ENCODE peak calls at places on chromosomes 6 and 20, in eight cellular contexts. V is sigmoid colon, B is osteoblast, G is dorsolateral prefrontal cortex, L is lung, M is neuronal stem cell, C is astrocyte, O is left lung. H is an unnamed sample.

GRCh38 chr6:125798734-125799510 is 8.2 kb downstream of the NCOA7 start:
- DNase-seq in V (no peak), B (no peak), G (no peak), L (no peak), M (no peak), C (peak; percentile 83), O (no peak), H (peak; percentile 27)

GRCh38 chr6:142374965-142375733 is 73.3 kb downstream of the ADGRG6 start:
- DNase-seq in V (no peak), B (peak; percentile 60), G (no peak), L (no peak), M (peak; percentile 26), C (peak; percentile 93), O (no peak), H (peak; percentile 89)

GRCh38 chr6:122322824-122323223 is 76.6 kb upstream of the HSF2 start:
- DNase-seq in V (no peak), B (no peak), G (no peak), L (no peak), M (no peak), C (no peak), O (no peak), H (no peak)

GRCh38 chr6:8175046-8175777 is 72.9 kb upstream of the EEF1E1 start:
- DNase-seq in V (no peak), B (no peak), G (no peak), L (no peak), M (no peak), C (no peak), O (no peak), H (no peak)

GRCh38 chr6:146913842-146914562 is 290.2 kb upstream of the STXBP5 start:
- DNase-seq in V (peak; percentile 82), B (peak; percentile 81), G (no peak), L (peak; percentile 77), M (peak; percentile 65), C (peak; percentile 99), O (peak; percentile 86), H (peak; percentile 97)

GRCh38 chr20:37346526-37347346 is 796 bp downstream of the SRC start:
- DNase-seq in V (peak; percentile 71), B (peak; percentile 89), G (no peak), L (no peak), M (peak; percentile 38), C (no peak), O (peak; percentile 72), H (no peak)

GRCh38 chr6:13615802-13616140 is 636 bp downstream of the NOL7 start:
- DNase-seq in V (peak; percentile 76), B (peak; percentile 86), G (peak; percentile 43), L (no peak), M (peak; percentile 24), C (peak; percentile 35), O (peak; percentile 89), H (peak; percentile 53)

GRCh38 chr6:52283111-52283510 is 1.4 kb downstream of the MCM3 start:
- DNase-seq in V (no peak), B (no peak), G (no peak), L (no peak), M (no peak), C (no peak), O (no peak), H (no peak)

GRCh38 chr6:115969930-115970273 is 90.8 kb downstream of the FRK start:
- DNase-seq in V (no peak), B (no peak), G (no peak), L (no peak), M (no peak), C (no peak), O (no peak), H (no peak)

GRCh38 chr6:111683126-111683525 is 77.4 kb upstream of the TRAF3IP2 start:
- DNase-seq in V (no peak), B (no peak), G (no peak), L (no peak), M (no peak), C (no peak), O (no peak), H (peak; percentile 21)

GRCh38 chr6:137044366-137045220 is at the start of gene IL20RA:
- DNase-seq in V (peak; percentile 69), B (peak; percentile 87), G (no peak), L (peak; percentile 58), M (peak; percentile 8), C (no peak), O (peak; percentile 83), H (no peak)

GRCh38 chr20:57618091-57618765 is 2.0 kb downstream of the ZBP1 start:
- DNase-seq in V (no peak), B (no peak), G (peak; percentile 18), L (peak; percentile 28), M (no peak), C (no peak), O (peak; percentile 67), H (no peak)

GRCh38 chr6:8958894-8959511 is 523.7 kb upstream of the SLC35B3 start:
- DNase-seq in V (no peak), B (no peak), G (no peak), L (no peak), M (no peak), C (peak; percentile 16), O (no peak), H (no peak)

GRCh38 chr6:167661456-167662103 is 165.1 kb upstream of the AFDN start:
- DNase-seq in V (no peak), B (no peak), G (no peak), L (no peak), M (no peak), C (no peak), O (no peak), H (no peak)

GRCh38 chr20:57996936-57997629 is 231.4 kb downstream of the ANKRD60 start:
- DNase-seq in V (no peak), B (peak; percentile 89), G (no peak), L (no peak), M (no peak), C (peak; percentile 82), O (no peak), H (peak; percentile 75)

GRCh38 chr20:507933-508332 is 35.7 kb downstream of the CSNK2A1 start:
- DNase-seq in V (no peak), B (no peak), G (no peak), L (no peak), M (no peak), C (peak; percentile 44), O (no peak), H (peak; percentile 23)

GRCh38 chr20:62837790-62838458 is 21.1 kb downstream of the COL9A3 start:
- DNase-seq in V (peak; percentile 69), B (peak; percentile 58), G (no peak), L (no peak), M (no peak), C (no peak), O (peak; percentile 73), H (no peak)

GRCh38 chr6:170114187-170114945 is 176.5 kb downstream of the DLL1 start:
- DNase-seq in V (peak; percentile 48), B (no peak), G (peak; percentile 8), L (no peak), M (no peak), C (no peak), O (no peak), H (no peak)

GRCh38 chr6:41093729-41094128 is 21.0 kb downstream of the NFYA start:
- DNase-seq in V (no peak), B (no peak), G (no peak), L (no peak), M (no peak), C (no peak), O (no peak), H (no peak)

GRCh38 chr6:47180633-47181032 is 129.1 kb downstream of the TNFRSF21 start:
- DNase-seq in V (no peak), B (peak; percentile 4), G (no peak), L (no peak), M (no peak), C (no peak), O (no peak), H (peak; percentile 49)

GRCh38 chr20:39857188-39857587 is 831.8 kb downstream of the MAFB start:
- DNase-seq in V (no peak), B (no peak), G (no peak), L (no peak), M (no peak), C (no peak), O (no peak), H (no peak)

GRCh38 chr20:49573900-49574416 is 6.0 kb upstream of the PTGIS start:
- DNase-seq in V (peak; percentile 73), B (peak; percentile 95), G (no peak), L (no peak), M (no peak), C (peak; percentile 89), O (no peak), H (no peak)
- H3K27ac ChIP-seq in V (peak overlapping the region; percentile 91), B (peak overlapping the region; percentile 58), G (no peak overlapping the region), L (no peak overlapping the region), M (no peak overlapping the region), C (peak overlapping the region; percentile 1), O (no peak overlapping the region), H (no peak overlapping the region)

DNA sequence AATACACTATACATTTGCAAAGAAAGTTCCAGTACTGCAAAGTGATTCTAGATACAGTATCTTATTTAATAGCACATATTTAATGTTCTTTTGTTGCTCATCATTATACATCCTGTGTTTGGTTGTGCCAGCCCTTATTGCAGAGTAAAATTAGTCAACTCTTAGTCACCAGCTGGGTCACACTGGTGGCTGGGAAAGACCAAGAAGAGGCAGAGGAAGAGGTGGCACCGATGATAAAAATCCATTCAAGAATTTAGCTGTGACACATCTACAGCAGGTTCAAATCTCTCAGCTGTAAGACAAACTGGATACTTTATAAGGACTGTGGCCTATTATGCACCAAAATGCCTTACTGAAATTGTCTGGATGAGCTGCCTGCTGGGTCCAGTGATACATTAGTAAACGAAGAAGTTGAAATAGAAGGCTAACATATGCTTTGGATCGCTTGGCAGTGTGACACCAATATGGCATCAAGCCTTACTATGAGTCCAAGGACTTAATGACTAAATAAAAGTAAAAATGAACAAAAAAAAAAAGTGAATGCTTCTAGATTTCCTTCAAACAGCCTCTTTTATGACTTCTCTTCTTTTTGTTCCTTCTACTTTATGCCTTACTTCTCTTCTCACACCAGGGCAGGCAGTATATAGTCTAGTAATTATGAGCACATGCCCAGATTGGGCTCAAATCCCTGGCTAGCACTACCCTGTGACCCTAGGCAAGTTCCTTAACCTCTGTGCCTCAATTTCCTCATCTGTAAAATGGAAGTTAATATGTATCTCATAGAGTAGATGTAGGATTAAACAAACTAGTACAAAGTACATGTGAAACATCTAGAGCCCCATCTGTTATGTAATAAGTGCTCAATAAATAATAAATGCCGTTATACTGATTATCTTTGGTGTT is 29.4 kb upstream of the RNF8 start:
- DNase-seq in V (no peak), B (peak; percentile 91), G (no peak), L (no peak), M (no peak), C (peak; percentile 27), O (no peak), H (peak; percentile 39)
- H3K4me3 ChIP-seq in V (no peak overlapping the region), B (no peak overlapping the region), G (no peak overlapping the region), L (no peak overlapping the region), M (no peak overlapping the region), C (no peak overlapping the region), O (no peak overlapping the region), H (no peak overlapping the region)

DNA sequence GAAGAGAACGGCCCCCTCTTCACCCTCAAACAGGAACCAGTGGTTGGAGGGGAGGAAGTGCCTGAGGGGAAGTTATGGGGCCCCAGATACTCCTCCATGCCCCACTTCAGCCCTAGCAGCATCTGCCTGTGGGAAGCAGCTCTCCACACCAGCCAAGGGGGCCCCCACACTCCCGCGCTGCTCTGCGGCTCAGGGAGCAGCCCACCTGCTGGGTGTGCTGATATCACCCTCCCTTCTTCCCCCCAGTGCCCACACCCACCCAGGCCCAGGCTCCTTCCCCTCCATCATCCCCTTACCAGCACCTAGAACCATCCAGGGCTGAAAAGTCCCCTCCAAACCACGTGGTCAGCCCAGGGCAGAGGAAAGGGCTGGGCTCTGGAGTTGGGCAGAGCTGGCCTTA is 519 bp downstream of the LST1 start:
- DNase-seq in V (no peak), B (no peak), G (no peak), L (no peak), M (no peak), C (no peak), O (peak; percentile 82), H (no peak)
- H3K27ac ChIP-seq in V (peak overlapping the region; percentile 20), B (no peak overlapping the region), G (peak overlapping the region; percentile 7), L (no peak overlapping the region), M (no peak overlapping the region), C (no peak overlapping the region), O (peak overlapping the region; percentile 53), H (no peak overlapping the region)

GRCh38 chr20:44714701-44715494 is at the start of gene CCN5:
- DNase-seq in V (peak; percentile 89), B (peak; percentile 96), G (peak; percentile 55), L (peak; percentile 86), M (no peak), C (peak; percentile 63), O (peak; percentile 92), H (peak; percentile 82)
- H3K4me3 ChIP-seq in V (peak within 1 kb of the TSS; percentile 9), B (peak within 1 kb of the TSS; percentile 44), G (no peak within 1 kb of the TSS), L (no peak within 1 kb of the TSS), M (no peak within 1 kb of the TSS), C (no peak within 1 kb of the TSS), O (no peak within 1 kb of the TSS), H (no peak within 1 kb of the TSS)

H was measured in SJSA1.